ENCODE peak calls at places on chromosomes 6 and 20, in six cellular contexts. One of them, this sample, is unnamed.

GRCh38 chr6:41511443-41512060 is 34.6 kb upstream of the FOXP4 start:
- DNase-seq in Karpas-422: no peak
- DNase-seq in NCI-H1092 treated with DMSO at 0.1 percent for 48 hours: no peak
- DNase-seq in GM04503: no peak
- DNase-seq in GM23248: no peak
- DNase-seq in globus pallidus: no peak
- DNase-seq in this sample: no peak

GRCh38 chr20:1888796-1889463 is 6.3 kb upstream of the SIRPA start:
- DNase-seq in Karpas-422: no peak
- DNase-seq in NCI-H1092 treated with DMSO at 0.1 percent for 48 hours: no peak
- DNase-seq in GM04503: no peak
- DNase-seq in GM23248: peak
- DNase-seq in globus pallidus: no peak
- DNase-seq in this sample: no peak

GRCh38 chr6:107917468-107918375 is 40.3 kb downstream of the SEC63 start:
- DNase-seq in Karpas-422: no peak
- DNase-seq in NCI-H1092 treated with DMSO at 0.1 percent for 48 hours: no peak
- DNase-seq in GM04503: no peak
- DNase-seq in GM23248: no peak
- DNase-seq in globus pallidus: no peak
- DNase-seq in this sample: no peak

GRCh38 chr6:23036401-23036983 is 467.1 kb downstream of the HDGFL1 start:
- DNase-seq in Karpas-422: no peak
- DNase-seq in NCI-H1092 treated with DMSO at 0.1 percent for 48 hours: no peak
- DNase-seq in GM04503: no peak
- DNase-seq in GM23248: no peak
- DNase-seq in globus pallidus: no peak
- DNase-seq in this sample: no peak

GRCh38 chr6:63556369-63556768 is 15.9 kb upstream of the LOC128125822 start:
- DNase-seq in Karpas-422: no peak
- DNase-seq in NCI-H1092 treated with DMSO at 0.1 percent for 48 hours: no peak
- DNase-seq in GM04503: no peak
- DNase-seq in GM23248: no peak
- DNase-seq in globus pallidus: no peak
- DNase-seq in this sample: no peak

GRCh38 chr6:23414204-23414501 is 711.9 kb upstream of the NRSN1 start:
- DNase-seq in Karpas-422: no peak
- DNase-seq in NCI-H1092 treated with DMSO at 0.1 percent for 48 hours: peak
- DNase-seq in GM04503: no peak
- DNase-seq in GM23248: peak
- DNase-seq in globus pallidus: peak
- DNase-seq in this sample: no peak

GRCh38 chr20:54624701-54625472 is 149.5 kb downstream of the DOK5 start:
- DNase-seq in Karpas-422: no peak
- DNase-seq in NCI-H1092 treated with DMSO at 0.1 percent for 48 hours: peak
- DNase-seq in GM04503: no peak
- DNase-seq in GM23248: no peak
- DNase-seq in globus pallidus: peak
- DNase-seq in this sample: no peak

GRCh38 chr6:150377211-150377781 is 8.5 kb downstream of the IYD start:
- DNase-seq in Karpas-422: no peak
- DNase-seq in NCI-H1092 treated with DMSO at 0.1 percent for 48 hours: no peak
- DNase-seq in GM04503: no peak
- DNase-seq in GM23248: peak
- DNase-seq in globus pallidus: peak
- DNase-seq in this sample: no peak

GRCh38 chr6:22470454-22471368 is 98.7 kb upstream of the HDGFL1 start:
- DNase-seq in Karpas-422: no peak
- DNase-seq in NCI-H1092 treated with DMSO at 0.1 percent for 48 hours: peak
- DNase-seq in GM04503: no peak
- DNase-seq in GM23248: peak
- DNase-seq in globus pallidus: no peak
- DNase-seq in this sample: no peak

GRCh38 chr20:41174782-41175181 is 37.4 kb downstream of the PLCG1 start:
- DNase-seq in Karpas-422: no peak
- DNase-seq in NCI-H1092 treated with DMSO at 0.1 percent for 48 hours: no peak
- DNase-seq in GM04503: no peak
- DNase-seq in GM23248: peak
- DNase-seq in globus pallidus: no peak
- DNase-seq in this sample: no peak

GRCh38 chr6:25769983-25770382 is 15.4 kb downstream of the SLC17A4 start:
- DNase-seq in Karpas-422: no peak
- DNase-seq in NCI-H1092 treated with DMSO at 0.1 percent for 48 hours: no peak
- DNase-seq in GM04503: peak
- DNase-seq in GM23248: peak
- DNase-seq in globus pallidus: no peak
- DNase-seq in this sample: no peak

GRCh38 chr20:45098096-45098773 is 2.7 kb downstream of the KCNS1 start:
- DNase-seq in Karpas-422: no peak
- DNase-seq in NCI-H1092 treated with DMSO at 0.1 percent for 48 hours: no peak
- DNase-seq in GM04503: no peak
- DNase-seq in GM23248: peak
- DNase-seq in globus pallidus: no peak
- DNase-seq in this sample: peak

GRCh38 chr6:41577865-41578713 is 31.9 kb downstream of the FOXP4 start:
- DNase-seq in Karpas-422: peak
- DNase-seq in NCI-H1092 treated with DMSO at 0.1 percent for 48 hours: peak
- DNase-seq in GM04503: no peak
- DNase-seq in GM23248: peak
- DNase-seq in globus pallidus: peak
- DNase-seq in this sample: no peak

GRCh38 chr6:149059557-149059956 is 258.0 kb upstream of the TAB2 start:
- DNase-seq in Karpas-422: no peak
- DNase-seq in NCI-H1092 treated with DMSO at 0.1 percent for 48 hours: no peak
- DNase-seq in GM04503: no peak
- DNase-seq in GM23248: no peak
- DNase-seq in globus pallidus: no peak
- DNase-seq in this sample: no peak

GRCh38 chr6:117237561-117237960 is 27.8 kb upstream of the VGLL2 start:
- DNase-seq in Karpas-422: no peak
- DNase-seq in NCI-H1092 treated with DMSO at 0.1 percent for 48 hours: no peak
- DNase-seq in GM04503: no peak
- DNase-seq in GM23248: peak
- DNase-seq in globus pallidus: no peak
- DNase-seq in this sample: no peak

GRCh38 chr20:38790210-38791053 is 15.1 kb upstream of the PPP1R16B start:
- DNase-seq in Karpas-422: peak
- DNase-seq in NCI-H1092 treated with DMSO at 0.1 percent for 48 hours: no peak
- DNase-seq in GM04503: no peak
- DNase-seq in GM23248: peak
- DNase-seq in globus pallidus: no peak
- DNase-seq in this sample: peak

GRCh38 chr6:53496797-53497196 is 48.1 kb downstream of the GCLC start:
- DNase-seq in Karpas-422: no peak
- DNase-seq in NCI-H1092 treated with DMSO at 0.1 percent for 48 hours: no peak
- DNase-seq in GM04503: peak
- DNase-seq in GM23248: peak
- DNase-seq in globus pallidus: no peak
- DNase-seq in this sample: no peak

GRCh38 chr20:52031574-52032303 is 159.8 kb downstream of the ZFP64 start:
- DNase-seq in Karpas-422: no peak
- DNase-seq in NCI-H1092 treated with DMSO at 0.1 percent for 48 hours: no peak
- DNase-seq in GM04503: peak
- DNase-seq in GM23248: peak
- DNase-seq in globus pallidus: no peak
- DNase-seq in this sample: no peak

GRCh38 chr6:137892271-137892708 is 25.2 kb downstream of the TNFAIP3 start:
- DNase-seq in Karpas-422: no peak
- DNase-seq in NCI-H1092 treated with DMSO at 0.1 percent for 48 hours: no peak
- DNase-seq in GM04503: peak
- DNase-seq in GM23248: peak
- DNase-seq in globus pallidus: no peak
- DNase-seq in this sample: no peak

GRCh38 chr20:9838035-9838377 is 870 bp downstream of the PAK5 start:
- DNase-seq in Karpas-422: no peak
- DNase-seq in NCI-H1092 treated with DMSO at 0.1 percent for 48 hours: peak
- DNase-seq in GM04503: no peak
- DNase-seq in GM23248: no peak
- DNase-seq in globus pallidus: peak
- DNase-seq in this sample: no peak

GRCh38 chr6:105769987-105770386 is 316.1 kb upstream of the PRDM1 start:
- DNase-seq in Karpas-422: no peak
- DNase-seq in NCI-H1092 treated with DMSO at 0.1 percent for 48 hours: no peak
- DNase-seq in GM04503: no peak
- DNase-seq in GM23248: peak
- DNase-seq in globus pallidus: no peak
- DNase-seq in this sample: no peak

GRCh38 chr6:133503330-133503729 is 262.2 kb downstream of the EYA4 start:
- DNase-seq in Karpas-422: no peak
- DNase-seq in NCI-H1092 treated with DMSO at 0.1 percent for 48 hours: no peak
- DNase-seq in GM04503: no peak
- DNase-seq in GM23248: peak
- DNase-seq in globus pallidus: no peak
- DNase-seq in this sample: no peak

GRCh38 chr20:44532981-44533331 is 11.1 kb upstream of the SERINC3 start:
- DNase-seq in Karpas-422: no peak
- DNase-seq in NCI-H1092 treated with DMSO at 0.1 percent for 48 hours: no peak
- DNase-seq in GM04503: no peak
- DNase-seq in GM23248: peak
- DNase-seq in globus pallidus: no peak
- DNase-seq in this sample: no peak

GRCh38 chr6:126381498-126381897 is 41.6 kb downstream of the CENPW start:
- DNase-seq in Karpas-422: no peak
- DNase-seq in NCI-H1092 treated with DMSO at 0.1 percent for 48 hours: no peak
- DNase-seq in GM04503: no peak
- DNase-seq in GM23248: no peak
- DNase-seq in globus pallidus: no peak
- DNase-seq in this sample: no peak

GRCh38 chr6:44956426-44956825 is 371.7 kb upstream of the RUNX2 start:
- DNase-seq in Karpas-422: no peak
- DNase-seq in NCI-H1092 treated with DMSO at 0.1 percent for 48 hours: no peak
- DNase-seq in GM04503: no peak
- DNase-seq in GM23248: no peak
- DNase-seq in globus pallidus: no peak
- DNase-seq in this sample: no peak

GRCh38 chr6:27605401-27606342 is 132.8 kb upstream of the ZNF184 start:
- DNase-seq in Karpas-422: no peak
- DNase-seq in NCI-H1092 treated with DMSO at 0.1 percent for 48 hours: no peak
- DNase-seq in GM04503: no peak
- DNase-seq in GM23248: peak
- DNase-seq in globus pallidus: no peak
- DNase-seq in this sample: no peak